ENCODE peak calls at places on chromosomes 7 and 10, in four cellular contexts. X is GM13977, R is hepatocyte, S is neural progenitor cell. B is an unnamed sample.

GRCh38 chr7:128903621-128904361 is 6.7 kb downstream of the KCP start:
- DNase-seq in X (peak; percentile 4), R (no peak), S (no peak), B (no peak)

GRCh38 chr7:1842321-1843221 is 172.5 kb downstream of the ELFN1 start:
- DNase-seq in X (no peak), R (peak; percentile 40), S (peak; percentile 56), B (peak; percentile 81)

GRCh38 chr7:98294798-98295382 is 13.4 kb downstream of the BRI3 start:
- DNase-seq in X (peak; percentile 84), R (peak; percentile 84), S (peak; percentile 88), B (peak; percentile 90)

GRCh38 chr7:137591444-137591843 is 247.9 kb upstream of the PTN start:
- DNase-seq in X (no peak), R (peak; percentile 30), S (peak; percentile 45), B (no peak)

GRCh38 chr10:61822781-61823230 is 78.7 kb upstream of the ARID5B start:
- DNase-seq in X (no peak), R (no peak), S (no peak), B (no peak)

GRCh38 chr7:80307251-80307856 is 172.7 kb downstream of the GNAI1 start:
- DNase-seq in X (no peak), R (peak; percentile 31), S (no peak), B (no peak)

GRCh38 chr10:123150229-123150985 is 2.5 kb downstream of the HMX2 start:
- DNase-seq in X (peak; percentile 54), R (peak; percentile 27), S (peak; percentile 83), B (no peak)

GRCh38 chr10:73850863-73851461 is 23.4 kb downstream of the CAMK2G start:
- DNase-seq in X (no peak), R (peak; percentile 39), S (no peak), B (no peak)

GRCh38 chr10:4850400-4850799 is 24.4 kb downstream of the AKR1E2 start:
- DNase-seq in X (no peak), R (no peak), S (no peak), B (no peak)

GRCh38 chr7:112110175-112110574 is 96.0 kb downstream of the DOCK4 start:
- DNase-seq in X (no peak), R (no peak), S (no peak), B (no peak)

DNA sequence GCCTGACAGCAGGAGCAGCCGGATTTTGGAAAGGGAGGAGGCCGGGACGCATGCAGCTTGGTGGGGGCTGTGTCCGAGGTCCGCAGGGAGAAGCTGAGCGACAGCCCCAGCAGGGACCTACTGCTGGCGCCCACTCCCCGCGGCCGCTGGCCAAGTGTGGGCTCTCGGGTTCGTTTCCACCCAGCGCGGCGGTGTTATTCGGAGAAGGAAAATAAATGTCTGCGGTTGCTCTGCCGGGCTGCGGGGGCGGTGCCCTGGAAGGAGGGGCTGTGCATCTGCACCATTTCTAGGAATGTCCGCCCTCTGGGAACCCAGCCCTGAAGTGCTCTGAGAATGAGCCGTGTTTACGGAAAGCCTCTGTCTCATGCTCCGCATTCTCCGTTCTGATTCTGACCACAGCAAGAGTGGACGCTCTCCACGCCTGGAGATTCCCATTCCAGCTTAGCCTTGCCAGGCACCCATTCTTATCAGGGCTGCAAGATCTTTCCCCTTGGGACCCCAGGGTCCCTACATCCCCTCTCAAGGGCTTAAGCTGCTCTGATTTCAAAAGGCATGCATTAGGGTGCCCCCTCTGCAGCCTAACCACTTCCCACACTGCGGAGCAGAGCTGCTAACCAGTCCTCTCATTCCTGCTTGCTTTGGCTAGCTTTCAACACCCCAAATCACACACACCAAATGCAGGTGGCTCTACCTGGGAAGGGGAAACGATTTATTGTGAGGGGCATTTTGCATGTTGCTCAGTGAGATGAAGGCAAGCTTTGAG is 256.6 kb upstream of the GLI3 start:
- DNase-seq in X (no peak), R (peak; percentile 86), S (peak; percentile 79), B (peak; percentile 70)
- TF ChIP-seq CTCF in X (no peak), R (no peak), S (no peak), B (no peak)

GRCh38 chr7:157618091-157618726 is 281.4 kb downstream of the DNAJB6 start:
- DNase-seq in X (no peak), R (no peak), S (no peak), B (no peak)
- TF ChIP-seq CTCF in X (no peak), R (no peak), S (no peak), B (no peak)

GRCh38 chr7:15016315-15016667 is 113.7 kb upstream of the DGKB start:
- DNase-seq in X (no peak), R (no peak), S (no peak), B (no peak)
- TF ChIP-seq CTCF in X (no peak), R (no peak), S (no peak), B (no peak)

DNA sequence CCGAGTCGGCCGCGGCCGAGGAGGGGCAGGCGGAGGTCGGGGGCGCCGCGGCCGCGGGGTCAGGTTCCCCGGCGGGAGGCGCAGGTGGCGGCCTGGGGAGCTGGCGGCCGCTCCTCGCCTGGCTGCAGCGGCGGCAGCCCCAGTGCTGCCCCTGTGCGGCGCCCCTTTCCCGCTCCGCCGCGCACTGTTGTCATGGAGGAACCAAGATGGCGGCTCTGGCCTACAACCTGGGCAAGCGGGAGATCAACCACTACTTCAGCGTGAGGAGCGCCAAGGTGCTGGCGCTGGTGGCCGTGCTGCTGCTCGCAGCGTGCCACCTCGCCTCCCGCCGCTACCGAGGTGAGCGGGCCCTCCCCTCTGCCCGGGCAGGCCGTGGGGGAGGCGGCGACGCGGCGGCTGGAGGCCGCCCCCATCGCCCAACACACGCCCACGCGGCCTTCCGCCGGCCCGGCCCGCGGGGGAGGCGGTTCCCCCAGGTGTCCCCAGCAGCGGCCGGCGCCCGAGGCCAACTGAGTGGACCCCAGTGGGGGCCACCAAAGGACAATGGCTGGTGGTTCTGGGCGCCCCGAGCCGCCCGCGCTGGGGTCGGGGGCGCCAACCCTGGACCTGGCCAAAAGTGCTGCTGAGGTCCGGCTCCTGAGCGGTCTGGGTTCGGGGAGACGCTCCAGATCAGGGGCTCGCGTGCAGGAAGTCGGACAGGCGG is 421 bp downstream of the CASD1 start:
- DNase-seq in X (peak; percentile 92), R (peak; percentile 87), S (peak; percentile 91), B (peak; percentile 78)
- TF ChIP-seq CTCF in X (peak; percentile 52), R (peak; percentile 13), S (peak; percentile 41), B (no peak)

B was measured in glutamatergic neuron.